ENCODE peak calls at places on chromosomes 3 and 15, in ten cellular contexts. T is effector CD4-positive, alpha-beta T cell; G is ACHN; D is AG10803; L is activated naive CD8-positive, alpha-beta T cell treated with anti-CD3 and anti-CD28 coated beads, Interleukin-2, amount 10 ng/mL, durations not matched to agents 7 days and 5 days; F is C1 segment of cervical spinal cord; H is T-helper 2 cell treated with Interferon-gamma antibody and Interleukin-4, amounts not matched to agents 5 μg/mL and 100 μg/mL, for 36 hours; Z is AML-193; C is posterior vena cava; E is RPMI7951. J is an unnamed sample.

GRCh38 chr3:184334470-184335158 is 2.8 kb upstream of the FAM131A start:
- DNase-seq in T (peak; percentile 41), G (peak; percentile 55), D (peak; percentile 67), L (no peak), F (no peak), H (peak; percentile 67), Z (no peak), C (no peak), E (peak; percentile 86), J (no peak)

GRCh38 chr3:169760479-169760878 is 4.4 kb downstream of the TERC start:
- DNase-seq in T (no peak), G (no peak), D (peak; percentile 29), L (no peak), F (no peak), H (no peak), Z (no peak), C (no peak), E (peak; percentile 79), J (no peak)

GRCh38 chr3:13638927-13639326 is 90.0 kb downstream of the FBLN2 start:
- DNase-seq in T (no peak), G (no peak), D (peak; percentile 38), L (no peak), F (no peak), H (no peak), Z (no peak), C (no peak), E (no peak), J (no peak)

GRCh38 chr15:74336061-74337005 is 31.1 kb downstream of the CYP11A1 start:
- DNase-seq in T (no peak), G (no peak), D (no peak), L (peak; percentile 22), F (no peak), H (no peak), Z (no peak), C (peak; percentile 55), E (no peak), J (no peak)

GRCh38 chr15:47587938-47588817 is 129.1 kb upstream of the SEMA6D start:
- DNase-seq in T (no peak), G (no peak), D (peak; percentile 1), L (no peak), F (no peak), H (no peak), Z (no peak), C (no peak), E (no peak), J (no peak)

GRCh38 chr15:40769310-40770146 is at the start of gene C15orf62:
- DNase-seq in T (peak; percentile 42), G (peak; percentile 84), D (no peak), L (peak; percentile 64), F (peak; percentile 47), H (peak; percentile 37), Z (no peak), C (no peak), E (no peak), J (peak; percentile 35)

GRCh38 chr3:138935864-138936762 is 10.8 kb downstream of the FOXL2 start:
- DNase-seq in T (peak; percentile 57), G (peak; percentile 62), D (peak; percentile 74), L (peak; percentile 83), F (peak; percentile 34), H (peak; percentile 57), Z (no peak), C (peak; percentile 93), E (peak; percentile 80), J (peak; percentile 18)

GRCh38 chr3:183487046-183487445 is 58.6 kb upstream of the MCF2L2 start:
- DNase-seq in T (no peak), G (no peak), D (no peak), L (no peak), F (no peak), H (no peak), Z (no peak), C (no peak), E (no peak), J (no peak)

GRCh38 chr3:177595789-177596188 is 398.5 kb upstream of the TBL1XR1 start:
- DNase-seq in T (no peak), G (no peak), D (no peak), L (no peak), F (no peak), H (no peak), Z (no peak), C (no peak), E (no peak), J (no peak)

GRCh38 chr3:123793425-123793824 is 90.7 kb downstream of the MYLK start:
- DNase-seq in T (no peak), G (no peak), D (no peak), L (no peak), F (no peak), H (no peak), Z (no peak), C (no peak), E (no peak), J (no peak)

GRCh38 chr15:43067717-43068461 is 37.9 kb downstream of the UBR1 start:
- DNase-seq in T (no peak), G (no peak), D (peak; percentile 75), L (no peak), F (no peak), H (peak; percentile 12), Z (no peak), C (no peak), E (peak; percentile 65), J (no peak)

GRCh38 chr3:141250828-141251227 is 19.2 kb downstream of the PXYLP1 start:
- DNase-seq in T (no peak), G (no peak), D (no peak), L (no peak), F (no peak), H (no peak), Z (no peak), C (no peak), E (no peak), J (no peak)

GRCh38 chr3:26350853-26351252 is 271.7 kb upstream of the LRRC3B start:
- DNase-seq in T (no peak), G (no peak), D (no peak), L (no peak), F (no peak), H (no peak), Z (no peak), C (no peak), E (no peak), J (no peak)

GRCh38 chr15:69554321-69554961 is 101.8 kb downstream of the RPLP1 start:
- DNase-seq in T (no peak), G (no peak), D (no peak), L (no peak), F (no peak), H (no peak), Z (no peak), C (no peak), E (no peak), J (no peak)

GRCh38 chr15:50128266-50128665 is 9.2 kb upstream of the ATP8B4 start:
- DNase-seq in T (no peak), G (no peak), D (no peak), L (no peak), F (no peak), H (no peak), Z (peak; percentile 83), C (peak; percentile 89), E (no peak), J (no peak)

GRCh38 chr15:29522373-29523276 is 253.0 kb upstream of the NSMCE3 start:
- DNase-seq in T (no peak), G (peak; percentile 51), D (no peak), L (no peak), F (no peak), H (no peak), Z (no peak), C (no peak), E (peak; percentile 58), J (no peak)

GRCh38 chr15:57924536-57924935 is 141.0 kb downstream of the ALDH1A2 start:
- DNase-seq in T (no peak), G (no peak), D (no peak), L (no peak), F (no peak), H (no peak), Z (no peak), C (no peak), E (no peak), J (no peak)

GRCh38 chr3:188262913-188263683 is 109.1 kb downstream of the LPP start:
- DNase-seq in T (no peak), G (peak; percentile 53), D (peak; percentile 83), L (no peak), F (peak; percentile 29), H (no peak), Z (no peak), C (no peak), E (peak; percentile 83), J (peak; percentile 21)

GRCh38 chr3:21390136-21390535 is 360.9 kb downstream of the ZNF385D start:
- DNase-seq in T (no peak), G (no peak), D (peak; percentile 98), L (no peak), F (no peak), H (no peak), Z (no peak), C (no peak), E (no peak), J (no peak)

GRCh38 chr3:106399773-106400172 is 531.0 kb upstream of the CBLB start:
- DNase-seq in T (no peak), G (no peak), D (no peak), L (no peak), F (no peak), H (no peak), Z (no peak), C (no peak), E (no peak), J (no peak)

GRCh38 chr3:180142041-180142440 is 105.3 kb upstream of the PEX5L start:
- DNase-seq in T (no peak), G (no peak), D (peak; percentile 0), L (no peak), F (no peak), H (no peak), Z (no peak), C (no peak), E (no peak), J (no peak)

GRCh38 chr3:112789787-112790186 is 56.9 kb downstream of the CD200R1L start:
- DNase-seq in T (no peak), G (no peak), D (no peak), L (no peak), F (no peak), H (no peak), Z (no peak), C (no peak), E (no peak), J (no peak)

GRCh38 chr15:63999177-63999576 is 47.1 kb downstream of the DAPK2 start:
- DNase-seq in T (no peak), G (no peak), D (peak; percentile 47), L (no peak), F (no peak), H (no peak), Z (peak; percentile 75), C (no peak), E (peak; percentile 31), J (no peak)

GRCh38 chr15:34855397-34855796 is 60.0 kb upstream of the ACTC1 start:
- DNase-seq in T (no peak), G (peak; percentile 8), D (peak; percentile 58), L (no peak), F (no peak), H (no peak), Z (no peak), C (no peak), E (peak; percentile 70), J (no peak)

GRCh38 chr3:4772171-4772804 is 206.9 kb upstream of the BHLHE40 start:
- DNase-seq in T (no peak), G (no peak), D (peak; percentile 84), L (no peak), F (no peak), H (no peak), Z (no peak), C (peak; percentile 96), E (no peak), J (no peak)

J was measured in anterior cingulate cortex.